ENCODE peak calls at places on chromosomes 6 and 20, in six cellular contexts. Q is activated CD4-positive, alpha-beta T cell treated with anti-CD3 and anti-CD28 coated beads, Interleukin-2, amount 50 U/mL, for 1 hour; T is A549; L is effector memory CD4-positive, alpha-beta T cell; G is left ventricle myocardium inferior; K is NCI-H524 treated with DMSO at 0.1 percent for 48 hours. S is an unnamed sample.

GRCh38 chr6:100363651-100364050 is 101.1 kb downstream of the SIM1 start:
- DNase-seq in T (no peak), L (no peak), K (no peak), Q (no peak), G (no peak), S (no peak)

GRCh38 chr6:53546256-53546655 is 1.4 kb upstream of the GCLC start:
- DNase-seq in Q (no peak), K (no peak), G (no peak), L (no peak), T (no peak), S (no peak)

GRCh38 chr6:128069180-128069579 is 168.3 kb upstream of the THEMIS start:
- DNase-seq in G (no peak), T (no peak), K (no peak), Q (no peak), L (no peak), S (no peak)

GRCh38 chr20:58198384-58198783 is 30.1 kb downstream of the ANKRD60 start:
- DNase-seq in T (no peak), L (no peak), Q (no peak), G (no peak), K (no peak), S (no peak)

GRCh38 chr6:167803816-167804215 is 22.9 kb upstream of the AFDN start:
- DNase-seq in K (no peak), Q (no peak), G (no peak), T (no peak), L (no peak), S (no peak)

GRCh38 chr20:59831024-59831900 is 102.2 kb downstream of the SYCP2 start:
- DNase-seq in K (no peak), T (no peak), L (no peak), Q (no peak), G (peak; percentile 9), S (peak; percentile 17)

GRCh38 chr6:112439010-112439409 is 91.9 kb downstream of the RFPL4B start:
- DNase-seq in L (no peak), K (no peak), G (no peak), T (no peak), Q (no peak), S (no peak)

GRCh38 chr6:31691078-31691463 is 10.2 kb upstream of the LY6G5C start:
- DNase-seq in G (no peak), Q (no peak), T (no peak), L (no peak), K (no peak), S (no peak)

GRCh38 chr20:53154540-53154939 is 182.4 kb downstream of the TSHZ2 start:
- DNase-seq in G (no peak), Q (no peak), T (no peak), L (no peak), K (no peak), S (no peak)

GRCh38 chr6:46983007-46983411 is 59.1 kb downstream of the ADGRF1 start:
- DNase-seq in K (no peak), T (peak; percentile 3), L (no peak), G (no peak), Q (no peak), S (no peak)

GRCh38 chr20:43942661-43943285 is 28.1 kb downstream of the TOX2 start:
- DNase-seq in K (no peak), T (no peak), G (no peak), L (peak; percentile 9), Q (peak; percentile 13), S (no peak)

GRCh38 chr6:170146640-170147039 is 144.2 kb downstream of the DLL1 start:
- DNase-seq in Q (no peak), T (no peak), L (no peak), G (no peak), K (no peak), S (no peak)

GRCh38 chr6:120378582-120379220 is 955.6 kb downstream of the TBC1D32 start:
- DNase-seq in Q (no peak), K (peak; percentile 48), L (no peak), T (peak; percentile 6), G (no peak), S (no peak)

GRCh38 chr6:21634582-21634981 is 41.0 kb downstream of the SOX4 start:
- DNase-seq in L (no peak), T (peak; percentile 34), K (no peak), Q (no peak), G (no peak), S (no peak)

GRCh38 chr20:34089655-34090324 is 22.3 kb downstream of the EIF2S2 start:
- DNase-seq in L (no peak), T (no peak), G (peak; percentile 36), Q (no peak), K (no peak), S (no peak)

GRCh38 chr6:90544741-90545140 is 42.1 kb downstream of the MAP3K7 start:
- DNase-seq in L (no peak), T (no peak), Q (no peak), K (no peak), G (no peak), S (no peak)

GRCh38 chr6:26494117-26494516 is 6.0 kb upstream of the BTN1A1 start:
- DNase-seq in T (no peak), Q (no peak), G (no peak), K (no peak), L (no peak), S (no peak)

GRCh38 chr6:152048921-152049320 is 241.4 kb downstream of the ESR1 start:
- DNase-seq in G (no peak), K (no peak), Q (no peak), T (no peak), L (no peak), S (no peak)

S was measured in colonic mucosa.